ENCODE peak calls at places on chromosomes 11 and 22, in four cellular contexts. L is GM12878, T is HepG2, W is K562. Y is an unnamed sample.

GRCh38 chr11:65578667-65579066 is 2.8 kb downstream of the EHBP1L1 start:
- DNase-seq in T (no peak), L (no peak), W (peak), Y (no peak)

GRCh38 chr22:25833091-25833490 is 91.1 kb downstream of the MYO18B start:
- DNase-seq in T (no peak), W (no peak), L (no peak), Y (no peak)

GRCh38 chr11:26187639-26188038 is 144.3 kb upstream of the ANO3 start:
- DNase-seq in W (no peak), L (no peak), T (peak), Y (no peak)

GRCh38 chr11:35088226-35088625 is 50.7 kb upstream of the CD44 start:
- DNase-seq in W (no peak), T (no peak), L (no peak), Y (no peak)

GRCh38 chr11:56183459-56183858 is 7.0 kb downstream of the OR5J2 start:
- DNase-seq in T (no peak), L (no peak), W (no peak), Y (no peak)

GRCh38 chr11:1055990-1056771 is 18.5 kb upstream of the MUC2 start:
- DNase-seq in W (no peak), T (no peak), L (no peak), Y (peak)

GRCh38 chr11:107257660-107258059 is 200.0 kb downstream of the CWF19L2 start:
- DNase-seq in W (peak), L (no peak), T (no peak), Y (no peak)

GRCh38 chr11:72364754-72365153 is 69.6 kb downstream of the CLPB start:
- DNase-seq in W (no peak), L (no peak), T (no peak), Y (no peak)

GRCh38 chr11:78392854-78393253 is 24.8 kb downstream of the GAB2 start:
- DNase-seq in T (no peak), W (peak), L (no peak), Y (no peak)

GRCh38 chr11:89436071-89436470 is 55.1 kb downstream of the NOX4 start:
- DNase-seq in W (no peak), T (no peak), L (no peak), Y (no peak)

GRCh38 chr22:36180038-36180880 is 19.7 kb upstream of the APOL3 start:
- DNase-seq in W (peak), L (no peak), T (peak), Y (peak)

GRCh38 chr22:37484115-37485005 is 1.8 kb downstream of the MFNG start:
- DNase-seq in W (no peak), T (no peak), L (peak), Y (no peak)

GRCh38 chr22:38937541-38937940 is 19.9 kb upstream of the APOBEC3A start:
- DNase-seq in L (no peak), W (no peak), T (no peak), Y (no peak)

GRCh38 chr11:18726040-18726439 is at the start of gene IGSF22:
- DNase-seq in L (no peak), W (no peak), T (no peak), Y (peak)

GRCh38 chr22:27629908-27630733 is 171.4 kb downstream of the MN1 start:
- DNase-seq in W (no peak), T (no peak), L (no peak), Y (no peak)
- TF ChIP-seq ETV6 in W (no peak), T (no peak), L (no peak), Y (no peak)

GRCh38 chr11:46743693-46744339 is 24.8 kb downstream of the F2 start:
- DNase-seq in L (no peak), T (no peak), W (no peak), Y (no peak)
- TF ChIP-seq ETV6 in L (no peak), T (no peak), W (no peak), Y (no peak)

DNA sequence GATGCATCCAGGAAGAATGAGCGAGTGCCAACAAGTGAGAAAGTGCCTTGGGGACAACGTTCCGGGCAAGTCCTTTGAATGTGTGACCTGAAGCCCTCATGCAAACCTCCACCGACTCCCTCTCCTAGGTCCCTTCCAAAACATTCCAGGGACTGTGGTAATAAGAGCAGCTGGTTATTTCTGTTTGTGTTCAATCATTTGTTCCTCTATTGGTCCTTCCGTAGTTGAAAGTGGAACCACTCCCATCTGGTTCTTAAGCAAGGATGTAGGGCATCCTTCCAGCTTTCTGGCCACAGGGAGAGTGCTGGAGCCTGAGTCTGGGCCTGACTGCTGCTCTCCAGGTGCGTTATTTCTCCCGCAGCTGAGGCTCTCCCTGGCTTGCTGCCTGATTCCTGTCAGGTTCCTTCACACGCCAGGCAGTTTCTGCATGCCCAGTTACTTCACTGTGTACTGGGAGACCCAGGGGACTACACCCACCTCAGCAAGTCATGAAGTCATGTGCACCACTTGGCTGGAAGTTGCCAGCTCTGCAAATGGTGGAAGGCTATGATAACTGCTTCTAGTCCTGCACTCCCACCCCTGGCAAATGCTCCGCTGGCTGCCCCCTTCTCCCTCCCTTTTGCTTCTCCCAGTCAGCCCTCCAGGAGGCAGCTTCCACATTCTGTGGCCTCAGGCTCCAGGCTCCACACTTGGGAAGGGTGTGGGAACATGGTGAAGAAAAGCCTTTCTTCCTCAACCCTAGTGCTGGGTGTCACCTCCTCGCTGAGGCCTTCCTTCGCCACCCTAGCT is 4.0 kb upstream of the ALX4 start:
- DNase-seq in T (no peak), L (no peak), W (no peak), Y (no peak)
- TF ChIP-seq ETV6 in T (no peak), L (no peak), W (no peak), Y (no peak)

DNA sequence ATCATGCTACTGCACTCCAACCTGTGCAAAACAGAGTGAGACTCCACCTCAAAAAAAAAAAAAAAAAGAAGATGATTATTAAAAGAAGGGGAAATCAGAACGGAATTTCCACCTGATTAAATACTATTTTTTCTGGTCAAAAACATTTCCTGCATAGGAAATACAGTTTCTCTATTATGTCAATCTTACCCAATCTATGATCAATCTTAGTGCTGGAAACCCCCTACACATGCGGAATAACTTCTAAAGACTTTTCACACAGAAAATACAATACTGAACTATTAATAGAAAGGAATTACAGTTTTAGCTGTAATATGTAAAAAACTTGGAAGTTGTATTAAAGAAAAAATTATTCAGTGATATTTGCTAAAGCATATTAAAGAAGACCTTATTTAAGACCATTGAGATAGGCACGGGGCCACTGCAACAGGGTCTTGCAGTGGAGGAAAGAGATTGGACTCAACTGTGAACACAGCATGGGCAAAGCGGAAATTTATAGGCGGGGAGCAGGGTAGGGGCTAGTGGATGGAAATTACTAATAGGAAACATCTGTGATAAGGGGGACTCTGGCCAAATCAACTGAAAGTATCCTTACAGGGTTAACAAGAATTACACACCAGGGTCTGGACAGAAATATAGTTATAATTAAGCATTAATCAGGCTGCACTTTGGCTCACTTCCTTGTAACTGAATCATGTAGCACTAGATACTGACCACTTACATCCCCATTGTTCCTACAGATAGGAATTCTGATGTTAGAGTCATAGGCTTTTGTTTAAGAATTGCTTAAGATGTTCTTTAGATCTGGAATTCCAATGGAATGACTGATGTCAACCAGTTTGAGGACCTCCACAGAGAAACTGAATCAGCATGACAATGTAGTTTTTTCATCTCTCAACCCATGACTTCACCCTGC is 411.5 kb upstream of the DDI1 start:
- DNase-seq in W (no peak), T (no peak), L (no peak), Y (no peak)
- TF ChIP-seq ETV6 in W (no peak), T (no peak), L (no peak), Y (no peak)

GRCh38 chr11:8090756-8091155 is 9.7 kb downstream of the TUB start:
- DNase-seq in W (peak), T (peak), L (no peak), Y (peak)
- TF ChIP-seq ETV6 in W (no peak), T (no peak), L (no peak), Y (no peak)

Y was measured in WTC11.